ENCODE peak calls at places on chromosomes 13 and 19, in six cellular contexts. One of them, this sample, is unnamed.

GRCh38 chr13:112828082-112828699 is 138.4 kb downstream of the ATP11A start:
- DNase-seq in WTC11: no peak
- DNase-seq in T-cell: no peak
- DNase-seq in cerebellar cortex: no peak
- DNase-seq in cardiac fibroblast: no peak
- DNase-seq in hypothalamus: no peak
- DNase-seq in this sample: no peak

GRCh38 chr13:40153516-40153915 is 498.1 kb downstream of the COG6 start:
- DNase-seq in WTC11: no peak
- DNase-seq in T-cell: peak
- DNase-seq in cardiac fibroblast: no peak
- DNase-seq in hypothalamus: no peak
- DNase-seq in cerebellar cortex: no peak
- DNase-seq in this sample: no peak

GRCh38 chr13:91381371-91381770 is 17.1 kb upstream of the GPC5 start:
- DNase-seq in cerebellar cortex: peak
- DNase-seq in hypothalamus: no peak
- DNase-seq in WTC11: no peak
- DNase-seq in T-cell: no peak
- DNase-seq in cardiac fibroblast: peak
- DNase-seq in this sample: no peak

GRCh38 chr13:37797606-37798005 is 72.0 kb downstream of the TRPC4 start:
- DNase-seq in hypothalamus: no peak
- DNase-seq in cardiac fibroblast: peak
- DNase-seq in cerebellar cortex: no peak
- DNase-seq in T-cell: no peak
- DNase-seq in WTC11: no peak
- DNase-seq in this sample: no peak

GRCh38 chr13:50613356-50613831 is 230.1 kb downstream of the DLEU7 start:
- DNase-seq in cardiac fibroblast: peak
- DNase-seq in cerebellar cortex: no peak
- DNase-seq in WTC11: no peak
- DNase-seq in hypothalamus: no peak
- DNase-seq in T-cell: no peak
- DNase-seq in this sample: no peak

GRCh38 chr13:94093652-94094310 is 385.7 kb downstream of the DCT start:
- DNase-seq in cerebellar cortex: no peak
- DNase-seq in hypothalamus: no peak
- DNase-seq in T-cell: no peak
- DNase-seq in WTC11: no peak
- DNase-seq in cardiac fibroblast: no peak
- DNase-seq in this sample: no peak

GRCh38 chr19:18197941-18198340 is 4.9 kb downstream of the MPV17L2 start:
- DNase-seq in hypothalamus: no peak
- DNase-seq in T-cell: no peak
- DNase-seq in cardiac fibroblast: no peak
- DNase-seq in cerebellar cortex: no peak
- DNase-seq in WTC11: no peak
- DNase-seq in this sample: no peak

GRCh38 chr19:55581828-55582223 is 1.2 kb upstream of the ZNF579 start:
- DNase-seq in cerebellar cortex: no peak
- DNase-seq in T-cell: no peak
- DNase-seq in cardiac fibroblast: no peak
- DNase-seq in hypothalamus: no peak
- DNase-seq in WTC11: no peak
- DNase-seq in this sample: no peak

GRCh38 chr13:102295316-102296048 is 106.4 kb downstream of the FGF14 start:
- DNase-seq in hypothalamus: no peak
- DNase-seq in T-cell: no peak
- DNase-seq in WTC11: no peak
- DNase-seq in cardiac fibroblast: peak
- DNase-seq in cerebellar cortex: no peak
- DNase-seq in this sample: no peak

GRCh38 chr19:35901854-35902661 is at the start of gene HCST:
- DNase-seq in WTC11: no peak
- DNase-seq in hypothalamus: peak
- DNase-seq in T-cell: no peak
- DNase-seq in cerebellar cortex: no peak
- DNase-seq in cardiac fibroblast: peak
- DNase-seq in this sample: no peak

GRCh38 chr19:9936151-9937000 is at the start of gene OLFM2:
- DNase-seq in cardiac fibroblast: no peak
- DNase-seq in cerebellar cortex: no peak
- DNase-seq in WTC11: peak
- DNase-seq in hypothalamus: peak
- DNase-seq in T-cell: no peak
- DNase-seq in this sample: peak

GRCh38 chr13:76297331-76297730 is 588.9 kb downstream of the KCTD12 start:
- DNase-seq in T-cell: no peak
- DNase-seq in cerebellar cortex: no peak
- DNase-seq in cardiac fibroblast: no peak
- DNase-seq in WTC11: no peak
- DNase-seq in hypothalamus: no peak
- DNase-seq in this sample: no peak

GRCh38 chr19:9323557-9323918 is 441 bp upstream of the ZNF559 start:
- DNase-seq in cardiac fibroblast: peak
- DNase-seq in hypothalamus: peak
- DNase-seq in WTC11: peak
- DNase-seq in cerebellar cortex: peak
- DNase-seq in T-cell: no peak
- DNase-seq in this sample: peak

GRCh38 chr13:60617863-60618733 is 221.1 kb downstream of the TDRD3 start:
- DNase-seq in hypothalamus: peak
- DNase-seq in cerebellar cortex: peak
- DNase-seq in T-cell: no peak
- DNase-seq in WTC11: peak
- DNase-seq in cardiac fibroblast: peak
- DNase-seq in this sample: peak

GRCh38 chr19:32814046-32814445 is 55.5 kb downstream of the SLC7A9 start:
- DNase-seq in T-cell: no peak
- DNase-seq in WTC11: peak
- DNase-seq in hypothalamus: peak
- DNase-seq in cardiac fibroblast: no peak
- DNase-seq in cerebellar cortex: no peak
- DNase-seq in this sample: no peak

GRCh38 chr19:19405919-19406877 is 723 bp downstream of the GATAD2A start:
- DNase-seq in hypothalamus: peak
- DNase-seq in T-cell: no peak
- DNase-seq in cardiac fibroblast: peak
- DNase-seq in cerebellar cortex: no peak
- DNase-seq in WTC11: peak
- DNase-seq in this sample: peak

GRCh38 chr13:88745013-88745412 is 1073.8 kb downstream of the SLITRK5 start:
- DNase-seq in hypothalamus: no peak
- DNase-seq in cerebellar cortex: no peak
- DNase-seq in cardiac fibroblast: no peak
- DNase-seq in T-cell: no peak
- DNase-seq in WTC11: no peak
- DNase-seq in this sample: no peak

GRCh38 chr19:17687857-17688784 is at the start of gene UNC13A:
- DNase-seq in hypothalamus: peak
- DNase-seq in cerebellar cortex: peak
- DNase-seq in T-cell: peak
- DNase-seq in cardiac fibroblast: peak
- DNase-seq in WTC11: peak
- DNase-seq in this sample: peak

GRCh38 chr19:3980353-3981251 is 4.7 kb downstream of the EEF2 start:
- DNase-seq in cardiac fibroblast: no peak
- DNase-seq in hypothalamus: no peak
- DNase-seq in cerebellar cortex: no peak
- DNase-seq in T-cell: no peak
- DNase-seq in WTC11: no peak
- DNase-seq in this sample: peak

GRCh38 chr13:49935171-49936084 is 712 bp downstream of the SPRYD7 start:
- DNase-seq in hypothalamus: no peak
- DNase-seq in cerebellar cortex: peak
- DNase-seq in cardiac fibroblast: peak
- DNase-seq in T-cell: peak
- DNase-seq in WTC11: peak
- DNase-seq in this sample: peak

GRCh38 chr19:8477889-8478288 is 24.6 kb downstream of the PRAM1 start:
- DNase-seq in T-cell: no peak
- DNase-seq in hypothalamus: no peak
- DNase-seq in cardiac fibroblast: no peak
- DNase-seq in cerebellar cortex: no peak
- DNase-seq in WTC11: no peak
- DNase-seq in this sample: no peak

This sample was measured in H9.